ENCODE peak calls at places on chromosome 6, in five cellular contexts. E, Q, U, J and C are unnamed samples.
A peak's percentile ranks its signal among the peaks of the same experiment; 100 is the strongest.

GRCh38 chr6:137044366-137045220 is at the start of gene IL20RA:
- DNase-seq in E (no peak), Q (peak; percentile 6), U (no peak), J (peak; percentile 4), C (no peak)

GRCh38 chr6:8301502-8301901 is 133.8 kb downstream of the SLC35B3 start:
- DNase-seq in E (no peak), Q (no peak), U (no peak), J (no peak), C (no peak)

GRCh38 chr6:137497722-137498463 is 3.7 kb upstream of the OLIG3 start:
- DNase-seq in E (no peak), Q (no peak), U (no peak), J (no peak), C (no peak)

GRCh38 chr6:131692589-131692988 is 8.6 kb downstream of the OR2A4 start:
- DNase-seq in E (no peak), Q (no peak), U (no peak), J (no peak), C (no peak)

GRCh38 chr6:20354366-20354765 is 47.3 kb upstream of the E2F3 start:
- DNase-seq in E (no peak), Q (no peak), U (no peak), J (no peak), C (no peak)

GRCh38 chr6:26743941-26744699 is 84.6 kb upstream of the ZNF322 start:
- DNase-seq in E (no peak), Q (no peak), U (no peak), J (no peak), C (no peak)

GRCh38 chr6:129679758-129680157 is 30.2 kb downstream of the ARHGAP18 start:
- DNase-seq in E (no peak), Q (no peak), U (no peak), J (no peak), C (no peak)

GRCh38 chr6:153879826-153880225 is 159.2 kb upstream of the OPRM1 start:
- DNase-seq in E (no peak), Q (no peak), U (no peak), J (no peak), C (no peak)

GRCh38 chr6:148021715-148022114 is 320.9 kb upstream of the SASH1 start:
- DNase-seq in E (no peak), Q (no peak), U (no peak), J (no peak), C (no peak)

GRCh38 chr6:108897371-108897770 is 49.1 kb downstream of the ARMC2 start:
- DNase-seq in E (no peak), Q (no peak), U (no peak), J (peak; percentile 3), C (no peak)

GRCh38 chr6:134495893-134496253 is 178.0 kb upstream of the SGK1 start:
- DNase-seq in E (no peak), Q (no peak), U (no peak), J (no peak), C (no peak)

GRCh38 chr6:91132461-91132860 is 545.6 kb upstream of the MAP3K7 start:
- DNase-seq in E (no peak), Q (no peak), U (no peak), J (peak; percentile 88), C (no peak)

GRCh38 chr6:49744259-49744658 is at the start of gene CRISP3:
- DNase-seq in E (no peak), Q (no peak), U (no peak), J (no peak), C (no peak)

GRCh38 chr6:33851959-33852358 is 48.2 kb upstream of the MLN start:
- DNase-seq in E (peak; percentile 33), Q (no peak), U (no peak), J (peak; percentile 13), C (no peak)

GRCh38 chr6:41748102-41748477 is 893 bp upstream of the PGC start:
- DNase-seq in E (no peak), Q (no peak), U (no peak), J (no peak), C (no peak)

GRCh38 chr6:5905431-5906339 is 101.0 kb downstream of the NRN1 start:
- DNase-seq in E (no peak), Q (no peak), U (no peak), J (no peak), C (no peak)

GRCh38 chr6:38262041-38262440 is 377.7 kb downstream of the BTBD9 start:
- DNase-seq in E (no peak), Q (no peak), U (no peak), J (no peak), C (no peak)

GRCh38 chr6:145118224-145118623 is 617.1 kb downstream of the EPM2A start:
- DNase-seq in E (no peak), Q (no peak), U (no peak), J (no peak), C (no peak)

GRCh38 chr6:160659562-160659961 is 4.5 kb downstream of the LPA start:
- DNase-seq in E (no peak), Q (no peak), U (no peak), J (no peak), C (no peak)

GRCh38 chr6:125486881-125487280 is 185.1 kb upstream of the HDDC2 start:
- DNase-seq in E (no peak), Q (no peak), U (no peak), J (no peak), C (no peak)

GRCh38 chr6:6713660-6714446 is 125.3 kb downstream of the LY86 start:
- DNase-seq in E (no peak), Q (no peak), U (no peak), J (no peak), C (no peak)

GRCh38 chr6:31075528-31075927 is 36.8 kb downstream of the C6orf15 start:
- DNase-seq in E (no peak), Q (no peak), U (no peak), J (no peak), C (no peak)

GRCh38 chr6:106377061-106377540 is 16.6 kb downstream of the CRYBG1 start:
- DNase-seq in E (no peak), Q (no peak), U (no peak), J (peak; percentile 43), C (no peak)

GRCh38 chr6:113859349-113860164 is 2.4 kb downstream of the MARCKS start:
- DNase-seq in E (no peak), Q (no peak), U (no peak), J (no peak), C (no peak)

GRCh38 chr6:141107562-141108160 is 1025.1 kb upstream of the GJE1 start:
- DNase-seq in E (no peak), Q (no peak), U (no peak), J (no peak), C (no peak)

GRCh38 chr6:40328376-40328987 is 258.7 kb downstream of the LRFN2 start:
- DNase-seq in E (peak; percentile 46), Q (peak; percentile 13), U (no peak), J (no peak), C (no peak)

GRCh38 chr6:142058216-142058925 is 74.4 kb upstream of the GJE1 start:
- DNase-seq in E (no peak), Q (no peak), U (no peak), J (no peak), C (no peak)

GRCh38 chr6:139311826-139312225 is 20.0 kb upstream of the TXLNB start:
- DNase-seq in E (no peak), Q (no peak), U (no peak), J (no peak), C (no peak)

GRCh38 chr6:6003334-6004146 is 3.2 kb downstream of the NRN1 start:
- DNase-seq in E (peak; percentile 49), Q (no peak), U (no peak), J (no peak), C (no peak)

GRCh38 chr6:106488494-106489369 is 128.2 kb downstream of the CRYBG1 start:
- DNase-seq in E (no peak), Q (no peak), U (no peak), J (no peak), C (no peak)

GRCh38 chr6:2790588-2790987 is 25.4 kb downstream of the WRNIP1 start:
- DNase-seq in E (no peak), Q (no peak), U (no peak), J (no peak), C (no peak)

GRCh38 chr6:148980234-148980633 is 233.4 kb downstream of the UST start:
- DNase-seq in E (no peak), Q (no peak), U (no peak), J (no peak), C (no peak)

GRCh38 chr6:109949281-109950065 is 28.6 kb upstream of the GPR6 start:
- DNase-seq in E (no peak), Q (no peak), U (no peak), J (no peak), C (no peak)

GRCh38 chr6:15530411-15530810 is 132.4 kb downstream of the DTNBP1 start:
- DNase-seq in E (no peak), Q (no peak), U (no peak), J (no peak), C (no peak)

GRCh38 chr6:39903656-39904055 is 30.6 kb downstream of the MOCS1 start:
- DNase-seq in E (no peak), Q (no peak), U (no peak), J (no peak), C (no peak)

GRCh38 chr6:35343092-35343834 is 905 bp downstream of the PPARD start:
- DNase-seq in E (no peak), Q (no peak), U (no peak), J (no peak), C (peak; percentile 5)

GRCh38 chr6:157014871-157015270 is 237.7 kb downstream of the ARID1B start:
- DNase-seq in E (no peak), Q (no peak), U (no peak), J (no peak), C (no peak)